ENCODE peak calls at places on chromosomes 7 and 10, in four cellular contexts. Y is NCI-H748 treated with DMSO at 0.1 percent for 48 hours; A is stimulated activated CD4-positive, alpha-beta T cell treated with anti-CD3 and anti-CD28 coated beads, Interleukin-1b, Interleukin-23, amount 100 ng/mL, for 48 hours; G is kidney glomerular epithelial cell. Q is an unnamed sample.

GRCh38 chr7:132509667-132510066 is 66.6 kb downstream of the PLXNA4 start:
- DNase-seq in G (no peak), A (no peak), Y (no peak), Q (no peak)

GRCh38 chr10:102068216-102068615 is 3.1 kb downstream of the HPS6 start:
- DNase-seq in A (no peak), G (no peak), Y (no peak), Q (no peak)

GRCh38 chr7:66697451-66698438 is 42.8 kb upstream of the RABGEF1 start:
- DNase-seq in A (no peak), Y (no peak), G (no peak), Q (no peak)

GRCh38 chr7:106968160-106968559 is 76.3 kb upstream of the PRKAR2B start:
- DNase-seq in G (no peak), Y (no peak), A (no peak), Q (no peak)

GRCh38 chr10:62053860-62054259 is 152.4 kb downstream of the ARID5B start:
- DNase-seq in A (no peak), Y (peak; percentile 15), G (no peak), Q (no peak)

GRCh38 chr7:156380261-156380660 is 260.3 kb upstream of the RNF32 start:
- DNase-seq in Y (no peak), G (no peak), A (no peak), Q (no peak)

GRCh38 chr10:105691811-105692210 is 1050.7 kb downstream of the SORCS3 start:
- DNase-seq in A (no peak), G (peak; percentile 38), Y (peak; percentile 11), Q (no peak)

GRCh38 chr7:55024776-55025175 is 6.0 kb downstream of the EGFR start:
- DNase-seq in G (no peak), Y (no peak), A (no peak), Q (no peak)

GRCh38 chr7:151243411-151244155 is 4.9 kb downstream of the SMARCD3 start:
- DNase-seq in G (no peak), Y (no peak), A (no peak), Q (no peak)

GRCh38 chr7:111255576-111255975 is 164.6 kb downstream of the LRRN3 start:
- DNase-seq in Y (no peak), G (peak; percentile 27), A (no peak), Q (no peak)

GRCh38 chr7:78350926-78351325 is 552.4 kb downstream of the PHTF2 start:
- DNase-seq in Y (peak; percentile 28), G (no peak), A (no peak), Q (no peak)

GRCh38 chr10:89534826-89535166 is 598 bp downstream of the SLC16A12 start:
- DNase-seq in G (no peak), Y (no peak), A (no peak), Q (no peak)

GRCh38 chr7:18877874-18878273 is 239.6 kb downstream of the TWIST1 start:
- DNase-seq in A (no peak), G (no peak), Y (no peak), Q (no peak)

GRCh38 chr7:111730476-111731300 is 168.4 kb upstream of the IMMP2L start:
- DNase-seq in A (no peak), G (no peak), Y (peak; percentile 40), Q (no peak)

GRCh38 chr7:30797294-30798040 is 26.2 kb downstream of the MINDY4 start:
- DNase-seq in G (no peak), A (no peak), Y (no peak), Q (no peak)

GRCh38 chr10:70915806-70916205 is 27.4 kb upstream of the PCBD1 start:
- DNase-seq in A (no peak), G (no peak), Y (no peak), Q (no peak)

GRCh38 chr10:121043124-121043849 is 192.1 kb downstream of the WDR11 start:
- DNase-seq in A (no peak), G (no peak), Y (no peak), Q (no peak)

GRCh38 chr7:23114854-23115253 is 9.3 kb downstream of the KLHL7 start:
- DNase-seq in Y (no peak), A (no peak), G (no peak), Q (no peak)

GRCh38 chr7:96303105-96303685 is 18.7 kb downstream of the SLC25A13 start:
- DNase-seq in Y (peak; percentile 20), G (peak; percentile 87), A (no peak), Q (no peak)